ENCODE peak calls at places on chromosomes 13 and 19, in eight cellular contexts. One of them, this sample, is unnamed.

GRCh38 chr13:102233566-102234208 is 168.2 kb downstream of the FGF14 start:
- DNase-seq in stomach: no peak
- DNase-seq in breast epithelium: no peak
- DNase-seq in upper lobe of left lung: no peak
- DNase-seq in tibial nerve: no peak
- DNase-seq in A549: no peak
- DNase-seq in suprapubic skin: no peak
- DNase-seq in IMR-90: no peak
- DNase-seq in this sample: no peak

GRCh38 chr13:34207334-34207733 is 389.4 kb downstream of the RFC3 start:
- DNase-seq in tibial nerve: no peak
- DNase-seq in upper lobe of left lung: no peak
- DNase-seq in suprapubic skin: no peak
- DNase-seq in stomach: no peak
- DNase-seq in breast epithelium: no peak
- DNase-seq in IMR-90: peak
- DNase-seq in A549: peak
- DNase-seq in this sample: no peak

GRCh38 chr13:27796544-27797227 is 4.4 kb downstream of the GSX1 start:
- DNase-seq in tibial nerve: no peak
- DNase-seq in upper lobe of left lung: no peak
- DNase-seq in stomach: no peak
- DNase-seq in A549: no peak
- DNase-seq in suprapubic skin: peak
- DNase-seq in IMR-90: no peak
- DNase-seq in breast epithelium: no peak
- DNase-seq in this sample: no peak

GRCh38 chr19:38691938-38692457 is 44.5 kb downstream of the ACTN4 start:
- DNase-seq in upper lobe of left lung: no peak
- DNase-seq in A549: peak
- DNase-seq in breast epithelium: no peak
- DNase-seq in suprapubic skin: no peak
- DNase-seq in IMR-90: peak
- DNase-seq in tibial nerve: no peak
- DNase-seq in stomach: no peak
- DNase-seq in this sample: no peak

GRCh38 chr13:105019073-105019472 is 1516.4 kb downstream of the EFNB2 start:
- DNase-seq in suprapubic skin: no peak
- DNase-seq in A549: no peak
- DNase-seq in tibial nerve: no peak
- DNase-seq in breast epithelium: no peak
- DNase-seq in IMR-90: no peak
- DNase-seq in upper lobe of left lung: no peak
- DNase-seq in stomach: no peak
- DNase-seq in this sample: no peak

GRCh38 chr13:113758651-113759524 is at the start of gene TMEM255B:
- DNase-seq in tibial nerve: peak
- DNase-seq in A549: peak
- DNase-seq in suprapubic skin: peak
- DNase-seq in IMR-90: peak
- DNase-seq in stomach: peak
- DNase-seq in upper lobe of left lung: peak
- DNase-seq in breast epithelium: peak
- DNase-seq in this sample: peak

GRCh38 chr13:50098693-50099092 is 83.4 kb downstream of the KCNRG start:
- DNase-seq in suprapubic skin: no peak
- DNase-seq in A549: no peak
- DNase-seq in stomach: no peak
- DNase-seq in IMR-90: no peak
- DNase-seq in breast epithelium: no peak
- DNase-seq in upper lobe of left lung: no peak
- DNase-seq in tibial nerve: no peak
- DNase-seq in this sample: no peak

GRCh38 chr13:97367427-97367826 is 66.5 kb upstream of the RAP2A start:
- DNase-seq in A549: no peak
- DNase-seq in IMR-90: peak
- DNase-seq in upper lobe of left lung: no peak
- DNase-seq in tibial nerve: no peak
- DNase-seq in breast epithelium: no peak
- DNase-seq in suprapubic skin: no peak
- DNase-seq in stomach: no peak
- DNase-seq in this sample: no peak

GRCh38 chr19:44592451-44592890 is 20.9 kb upstream of the IGSF23 start:
- DNase-seq in breast epithelium: no peak
- DNase-seq in suprapubic skin: no peak
- DNase-seq in A549: peak
- DNase-seq in upper lobe of left lung: peak
- DNase-seq in IMR-90: no peak
- DNase-seq in stomach: peak
- DNase-seq in tibial nerve: no peak
- DNase-seq in this sample: no peak

GRCh38 chr13:61202042-61202441 is 213.6 kb downstream of the PCDH20 start:
- DNase-seq in stomach: no peak
- DNase-seq in suprapubic skin: no peak
- DNase-seq in breast epithelium: no peak
- DNase-seq in IMR-90: no peak
- DNase-seq in upper lobe of left lung: no peak
- DNase-seq in A549: no peak
- DNase-seq in tibial nerve: no peak
- DNase-seq in this sample: no peak

GRCh38 chr13:106232680-106233079 is 302.8 kb downstream of the EFNB2 start:
- DNase-seq in breast epithelium: no peak
- DNase-seq in stomach: no peak
- DNase-seq in upper lobe of left lung: no peak
- DNase-seq in suprapubic skin: no peak
- DNase-seq in IMR-90: no peak
- DNase-seq in tibial nerve: no peak
- DNase-seq in A549: no peak
- DNase-seq in this sample: no peak

GRCh38 chr19:50437862-50438449 is 5.3 kb downstream of the MYBPC2 start:
- DNase-seq in IMR-90: no peak
- DNase-seq in upper lobe of left lung: no peak
- DNase-seq in A549: no peak
- DNase-seq in tibial nerve: no peak
- DNase-seq in suprapubic skin: no peak
- DNase-seq in breast epithelium: no peak
- DNase-seq in stomach: no peak
- DNase-seq in this sample: no peak

GRCh38 chr13:76014618-76015315 is 378.6 kb downstream of the LMO7 start:
- DNase-seq in upper lobe of left lung: no peak
- DNase-seq in suprapubic skin: no peak
- DNase-seq in tibial nerve: no peak
- DNase-seq in A549: no peak
- DNase-seq in stomach: no peak
- DNase-seq in IMR-90: peak
- DNase-seq in breast epithelium: no peak
- DNase-seq in this sample: no peak

GRCh38 chr19:35846038-35846668 is 6.2 kb downstream of the NPHS1 start:
- DNase-seq in upper lobe of left lung: no peak
- DNase-seq in suprapubic skin: no peak
- DNase-seq in tibial nerve: no peak
- DNase-seq in breast epithelium: no peak
- DNase-seq in A549: peak
- DNase-seq in stomach: no peak
- DNase-seq in IMR-90: no peak
- DNase-seq in this sample: no peak

GRCh38 chr13:108897955-108898354 is 268.5 kb downstream of the MYO16 start:
- DNase-seq in stomach: no peak
- DNase-seq in tibial nerve: no peak
- DNase-seq in IMR-90: peak
- DNase-seq in suprapubic skin: no peak
- DNase-seq in upper lobe of left lung: no peak
- DNase-seq in A549: no peak
- DNase-seq in breast epithelium: no peak
- DNase-seq in this sample: no peak

DNA sequence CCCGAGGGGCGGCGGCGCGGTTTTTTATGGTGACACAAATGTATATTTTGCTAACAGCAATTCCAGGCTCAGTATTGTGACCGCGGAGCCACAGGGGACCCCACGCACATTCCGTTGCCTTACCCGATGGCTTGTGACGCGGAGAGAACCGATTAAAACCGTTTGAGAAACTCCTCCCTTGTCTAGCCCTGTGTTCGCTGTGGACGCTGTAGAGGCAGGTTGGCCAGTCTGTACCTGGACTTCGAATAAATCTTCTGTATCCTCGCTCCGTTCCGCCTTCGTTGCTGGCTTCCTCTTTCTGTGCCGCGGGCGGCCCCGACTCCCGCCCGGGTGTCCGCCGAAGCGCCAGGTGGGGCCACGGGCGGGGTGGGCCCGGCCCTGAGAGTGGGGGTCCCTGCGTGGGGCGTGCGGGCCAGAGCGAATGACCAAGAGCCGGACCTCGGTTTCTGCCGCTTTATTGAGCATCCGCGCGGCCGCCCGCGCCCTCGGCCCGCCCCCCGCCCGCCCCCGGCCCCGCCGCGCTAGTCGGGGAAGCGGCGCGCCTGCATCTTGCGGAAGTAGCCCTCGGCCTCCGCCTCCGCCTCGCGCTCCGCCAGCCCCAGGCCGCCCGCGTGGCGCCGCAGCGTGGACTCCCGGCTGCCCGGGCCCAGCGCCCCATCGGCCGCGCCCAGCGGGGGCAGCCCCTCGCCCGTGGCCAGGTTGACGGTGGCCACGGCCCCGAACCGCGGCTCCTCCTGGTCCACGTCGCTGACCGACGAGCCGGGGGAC is 9.5 kb downstream of the PLPPR3 start:
- DNase-seq in stomach: no peak
- DNase-seq in suprapubic skin: no peak
- DNase-seq in A549: no peak
- DNase-seq in IMR-90: no peak
- DNase-seq in tibial nerve: no peak
- DNase-seq in breast epithelium: no peak
- DNase-seq in upper lobe of left lung: no peak
- DNase-seq in this sample: no peak
- TF ChIP-seq POLR2A in stomach: no peak
- TF ChIP-seq POLR2A in suprapubic skin: no peak
- TF ChIP-seq POLR2A in A549: no peak
- TF ChIP-seq POLR2A in IMR-90: no peak
- TF ChIP-seq POLR2A in tibial nerve: no peak
- TF ChIP-seq POLR2A in breast epithelium: no peak
- TF ChIP-seq POLR2A in upper lobe of left lung: no peak
- TF ChIP-seq POLR2A in this sample: no peak

GRCh38 chr19:46748325-46749109 is 2.3 kb upstream of the STRN4 start:
- DNase-seq in IMR-90: peak
- DNase-seq in suprapubic skin: no peak
- DNase-seq in A549: peak
- DNase-seq in tibial nerve: peak
- DNase-seq in breast epithelium: no peak
- DNase-seq in stomach: peak
- DNase-seq in upper lobe of left lung: peak
- DNase-seq in this sample: peak

GRCh38 chr19:46745030-46745429 is 827 bp upstream of the FKRP start:
- DNase-seq in A549: no peak
- DNase-seq in IMR-90: no peak
- DNase-seq in tibial nerve: no peak
- DNase-seq in upper lobe of left lung: no peak
- DNase-seq in stomach: no peak
- DNase-seq in suprapubic skin: no peak
- DNase-seq in breast epithelium: no peak
- DNase-seq in this sample: no peak

GRCh38 chr19:46744005-46744691 is 1.7 kb upstream of the FKRP start:
- DNase-seq in stomach: no peak
- DNase-seq in IMR-90: no peak
- DNase-seq in suprapubic skin: no peak
- DNase-seq in breast epithelium: no peak
- DNase-seq in upper lobe of left lung: no peak
- DNase-seq in tibial nerve: no peak
- DNase-seq in A549: no peak
- DNase-seq in this sample: no peak

GRCh38 chr19:46745521-46746280 is at the start of gene FKRP:
- DNase-seq in stomach: peak
- DNase-seq in upper lobe of left lung: no peak
- DNase-seq in A549: no peak
- DNase-seq in breast epithelium: no peak
- DNase-seq in suprapubic skin: no peak
- DNase-seq in tibial nerve: no peak
- DNase-seq in IMR-90: no peak
- DNase-seq in this sample: peak

GRCh38 chr19:46746281-46746965 is at the start of gene STRN4:
- DNase-seq in A549: no peak
- DNase-seq in suprapubic skin: no peak
- DNase-seq in IMR-90: no peak
- DNase-seq in stomach: peak
- DNase-seq in upper lobe of left lung: no peak
- DNase-seq in tibial nerve: no peak
- DNase-seq in breast epithelium: no peak
- DNase-seq in this sample: peak
- TF ChIP-seq POLR2A in A549: peak
- TF ChIP-seq POLR2A in suprapubic skin: no peak
- TF ChIP-seq POLR2A in IMR-90: peak
- TF ChIP-seq POLR2A in stomach: no peak
- TF ChIP-seq POLR2A in upper lobe of left lung: peak
- TF ChIP-seq POLR2A in tibial nerve: peak
- TF ChIP-seq POLR2A in breast epithelium: no peak
- TF ChIP-seq POLR2A in this sample: no peak

GRCh38 chr19:11346104-11346940 is at the start of the genes CCDC159 and TMEM205:
- DNase-seq in A549: peak
- DNase-seq in tibial nerve: peak
- DNase-seq in IMR-90: peak
- DNase-seq in stomach: peak
- DNase-seq in breast epithelium: peak
- DNase-seq in upper lobe of left lung: peak
- DNase-seq in suprapubic skin: peak
- DNase-seq in this sample: peak
- TF ChIP-seq POLR2A in A549: peak
- TF ChIP-seq POLR2A in tibial nerve: peak
- TF ChIP-seq POLR2A in IMR-90: peak
- TF ChIP-seq POLR2A in stomach: peak
- TF ChIP-seq POLR2A in breast epithelium: peak
- TF ChIP-seq POLR2A in upper lobe of left lung: peak
- TF ChIP-seq POLR2A in suprapubic skin: no peak
- TF ChIP-seq POLR2A in this sample: peak

DNA sequence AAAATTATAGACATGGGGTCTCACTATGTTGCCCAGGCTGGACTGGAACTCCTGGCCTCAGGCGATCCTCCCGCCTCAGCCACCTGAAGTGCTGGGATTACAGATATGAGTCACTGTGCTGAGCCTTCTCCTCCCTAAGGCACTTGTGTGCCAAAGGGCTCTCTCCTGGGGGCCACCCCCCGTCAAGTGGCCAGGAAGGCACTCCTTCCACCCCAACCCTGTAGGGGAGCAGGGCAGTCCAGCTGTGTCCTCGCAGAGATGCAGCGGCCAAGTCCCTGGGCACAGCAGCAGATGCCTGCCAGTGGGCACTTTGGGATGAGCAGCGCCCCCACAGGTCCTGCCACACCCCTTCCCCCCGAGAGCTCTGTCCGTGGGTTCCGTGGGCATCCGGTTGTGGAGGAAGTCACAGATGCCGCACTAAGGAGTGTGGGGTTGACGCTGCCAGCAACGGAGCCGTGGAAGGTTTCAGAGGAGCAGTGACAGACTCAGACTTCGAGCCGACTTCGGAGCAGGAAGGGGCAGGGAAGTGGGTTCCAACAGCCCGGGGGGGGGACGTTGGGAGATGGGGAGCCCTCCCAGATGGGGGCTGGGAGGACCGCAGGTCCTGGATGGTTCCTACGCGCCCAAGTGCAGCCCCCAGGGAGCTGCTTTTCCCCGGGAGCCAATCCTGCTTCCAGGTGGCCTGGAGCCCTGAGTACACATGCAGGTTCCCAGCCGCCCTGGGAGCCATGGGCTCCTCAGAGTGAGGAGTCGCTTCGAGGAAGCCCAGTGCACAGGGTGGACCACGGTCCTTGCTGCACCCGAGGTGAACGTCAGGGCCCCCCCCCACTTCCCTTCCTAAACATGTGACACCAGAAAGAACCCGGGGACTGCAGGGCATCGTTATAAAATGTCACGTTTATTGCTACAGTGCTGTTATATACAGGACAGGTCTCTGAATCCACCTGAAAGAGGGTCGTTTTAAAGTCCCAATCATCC is 3.4 kb upstream of the UQCR11 start:
- DNase-seq in tibial nerve: no peak
- DNase-seq in breast epithelium: no peak
- DNase-seq in stomach: no peak
- DNase-seq in IMR-90: no peak
- DNase-seq in upper lobe of left lung: no peak
- DNase-seq in A549: no peak
- DNase-seq in suprapubic skin: no peak
- DNase-seq in this sample: no peak
- TF ChIP-seq POLR2A in tibial nerve: no peak
- TF ChIP-seq POLR2A in breast epithelium: no peak
- TF ChIP-seq POLR2A in stomach: no peak
- TF ChIP-seq POLR2A in IMR-90: no peak
- TF ChIP-seq POLR2A in upper lobe of left lung: no peak
- TF ChIP-seq POLR2A in A549: no peak
- TF ChIP-seq POLR2A in suprapubic skin: no peak
- TF ChIP-seq POLR2A in this sample: no peak